ENCODE peak calls at places on chromosomes 7 and 10, in ten cellular contexts. One of them, this sample, is unnamed.

GRCh38 chr7:93476491-93477344 is 97.8 kb downstream of the CALCR start:
- DNase-seq in lower leg skin: no peak
- DNase-seq in MM.1S: no peak
- DNase-seq in GM12865: no peak
- DNase-seq in MCF 10A: no peak
- DNase-seq in ovary: no peak
- DNase-seq in kidney: no peak
- DNase-seq in neural crest cell: no peak
- DNase-seq in mesothelial cell of epicardium: no peak
- DNase-seq in AG09309: no peak
- DNase-seq in this sample: no peak

GRCh38 chr7:148727501-148728278 is 29.0 kb downstream of the CUL1 start:
- DNase-seq in lower leg skin: no peak
- DNase-seq in kidney: no peak
- DNase-seq in ovary: no peak
- DNase-seq in neural crest cell: no peak
- DNase-seq in AG09309: no peak
- DNase-seq in MM.1S: no peak
- DNase-seq in GM12865: no peak
- DNase-seq in mesothelial cell of epicardium: no peak
- DNase-seq in MCF 10A: no peak
- DNase-seq in this sample: no peak

GRCh38 chr10:92011560-92012214 is 88.1 kb downstream of the BTAF1 start:
- DNase-seq in GM12865: no peak
- DNase-seq in ovary: no peak
- DNase-seq in kidney: no peak
- DNase-seq in MCF 10A: peak
- DNase-seq in AG09309: no peak
- DNase-seq in mesothelial cell of epicardium: no peak
- DNase-seq in MM.1S: no peak
- DNase-seq in neural crest cell: no peak
- DNase-seq in lower leg skin: no peak
- DNase-seq in this sample: no peak

GRCh38 chr7:26198133-26198780 is 2.3 kb downstream of the HNRNPA2B1 start:
- DNase-seq in mesothelial cell of epicardium: no peak
- DNase-seq in MM.1S: peak
- DNase-seq in neural crest cell: no peak
- DNase-seq in lower leg skin: no peak
- DNase-seq in MCF 10A: peak
- DNase-seq in ovary: no peak
- DNase-seq in AG09309: no peak
- DNase-seq in kidney: no peak
- DNase-seq in GM12865: peak
- DNase-seq in this sample: no peak

GRCh38 chr7:35758421-35758820 is 42.4 kb upstream of the SEPTIN7 start:
- DNase-seq in GM12865: peak
- DNase-seq in MM.1S: no peak
- DNase-seq in mesothelial cell of epicardium: no peak
- DNase-seq in ovary: no peak
- DNase-seq in neural crest cell: no peak
- DNase-seq in kidney: no peak
- DNase-seq in lower leg skin: no peak
- DNase-seq in MCF 10A: no peak
- DNase-seq in AG09309: no peak
- DNase-seq in this sample: peak

GRCh38 chr10:63605568-63605967 is 84.4 kb downstream of the REEP3 start:
- DNase-seq in MCF 10A: no peak
- DNase-seq in MM.1S: no peak
- DNase-seq in lower leg skin: no peak
- DNase-seq in mesothelial cell of epicardium: no peak
- DNase-seq in AG09309: no peak
- DNase-seq in ovary: no peak
- DNase-seq in neural crest cell: no peak
- DNase-seq in GM12865: no peak
- DNase-seq in kidney: no peak
- DNase-seq in this sample: no peak

GRCh38 chr10:126387041-126387908 is 1.0 kb downstream of the ADAM12 start:
- DNase-seq in neural crest cell: peak
- DNase-seq in MM.1S: no peak
- DNase-seq in AG09309: peak
- DNase-seq in kidney: peak
- DNase-seq in MCF 10A: peak
- DNase-seq in ovary: peak
- DNase-seq in GM12865: no peak
- DNase-seq in mesothelial cell of epicardium: peak
- DNase-seq in lower leg skin: peak
- DNase-seq in this sample: peak

GRCh38 chr7:93120981-93121549 is 3.3 kb upstream of the SAMD9 start:
- DNase-seq in kidney: no peak
- DNase-seq in neural crest cell: no peak
- DNase-seq in MM.1S: no peak
- DNase-seq in MCF 10A: no peak
- DNase-seq in AG09309: no peak
- DNase-seq in GM12865: no peak
- DNase-seq in ovary: no peak
- DNase-seq in lower leg skin: no peak
- DNase-seq in mesothelial cell of epicardium: no peak
- DNase-seq in this sample: no peak

GRCh38 chr7:131327049-131327625 is 539 bp upstream of the MKLN1 start:
- DNase-seq in GM12865: peak
- DNase-seq in lower leg skin: peak
- DNase-seq in ovary: no peak
- DNase-seq in mesothelial cell of epicardium: no peak
- DNase-seq in MCF 10A: peak
- DNase-seq in neural crest cell: no peak
- DNase-seq in kidney: no peak
- DNase-seq in AG09309: peak
- DNase-seq in MM.1S: no peak
- DNase-seq in this sample: peak

GRCh38 chr10:42783181-42783549 is 570 bp downstream of the BMS1 start:
- DNase-seq in MCF 10A: peak
- DNase-seq in lower leg skin: no peak
- DNase-seq in GM12865: peak
- DNase-seq in AG09309: no peak
- DNase-seq in MM.1S: no peak
- DNase-seq in kidney: no peak
- DNase-seq in ovary: no peak
- DNase-seq in mesothelial cell of epicardium: no peak
- DNase-seq in neural crest cell: no peak
- DNase-seq in this sample: no peak

GRCh38 chr7:134966691-134967090 is 19.6 kb upstream of the AGBL3 start:
- DNase-seq in mesothelial cell of epicardium: no peak
- DNase-seq in neural crest cell: no peak
- DNase-seq in ovary: no peak
- DNase-seq in AG09309: no peak
- DNase-seq in lower leg skin: no peak
- DNase-seq in GM12865: no peak
- DNase-seq in kidney: no peak
- DNase-seq in MCF 10A: no peak
- DNase-seq in MM.1S: no peak
- DNase-seq in this sample: no peak

DNA sequence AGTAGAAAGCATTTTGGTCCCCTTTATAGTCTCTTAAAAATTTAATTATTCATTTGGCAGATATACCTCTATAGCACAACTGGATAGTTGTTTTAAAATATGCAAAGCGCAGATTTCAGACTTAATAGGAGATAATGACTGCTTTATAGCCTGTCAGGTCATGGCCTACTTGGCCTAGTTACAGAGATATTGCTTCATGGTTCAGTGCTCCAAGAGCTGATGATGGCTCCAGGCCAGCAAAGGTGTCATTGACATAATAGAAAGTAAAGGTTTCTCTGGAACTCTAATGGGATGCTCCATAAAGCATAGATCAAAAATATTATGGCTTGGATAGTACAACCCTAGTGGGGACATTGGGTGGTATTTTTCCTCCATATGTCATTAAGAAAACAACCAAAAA is 285.7 kb downstream of the NXPH1 start:
- DNase-seq in MM.1S: no peak
- DNase-seq in lower leg skin: no peak
- DNase-seq in MCF 10A: no peak
- DNase-seq in GM12865: no peak
- DNase-seq in ovary: no peak
- DNase-seq in mesothelial cell of epicardium: no peak
- DNase-seq in kidney: no peak
- DNase-seq in neural crest cell: no peak
- DNase-seq in AG09309: no peak
- DNase-seq in this sample: no peak
- TF ChIP-seq CTCF in MM.1S: no peak
- TF ChIP-seq CTCF in lower leg skin: no peak
- TF ChIP-seq CTCF in MCF 10A: no peak
- TF ChIP-seq CTCF in GM12865: no peak
- TF ChIP-seq CTCF in ovary: no peak
- TF ChIP-seq CTCF in mesothelial cell of epicardium: no peak
- TF ChIP-seq CTCF in kidney: no peak
- TF ChIP-seq CTCF in neural crest cell: no peak
- TF ChIP-seq CTCF in AG09309: no peak
- TF ChIP-seq CTCF in this sample: no peak

DNA sequence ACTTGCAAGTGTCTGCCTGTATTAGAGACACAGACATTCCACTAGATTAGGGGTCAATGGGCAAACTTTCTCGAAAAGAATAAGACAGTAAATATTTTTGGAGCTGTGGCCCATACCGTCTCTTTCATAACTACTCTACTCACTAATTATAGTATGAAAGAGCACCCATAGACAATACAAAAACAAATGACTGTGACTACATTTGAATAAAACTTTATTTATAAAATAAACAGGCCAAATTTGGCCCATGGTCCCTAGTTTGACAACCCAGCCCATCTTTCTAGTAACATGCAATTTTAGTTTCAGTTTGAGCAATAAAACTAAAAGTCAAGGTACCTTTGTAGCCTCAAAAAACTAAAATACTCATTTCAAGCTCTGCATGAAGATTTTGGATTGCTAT is 294.6 kb downstream of the PARD3 start:
- DNase-seq in MCF 10A: no peak
- DNase-seq in ovary: no peak
- DNase-seq in kidney: no peak
- DNase-seq in AG09309: no peak
- DNase-seq in lower leg skin: no peak
- DNase-seq in MM.1S: no peak
- DNase-seq in GM12865: no peak
- DNase-seq in neural crest cell: no peak
- DNase-seq in mesothelial cell of epicardium: no peak
- DNase-seq in this sample: no peak
- TF ChIP-seq CTCF in MCF 10A: no peak
- TF ChIP-seq CTCF in ovary: no peak
- TF ChIP-seq CTCF in kidney: no peak
- TF ChIP-seq CTCF in AG09309: no peak
- TF ChIP-seq CTCF in lower leg skin: no peak
- TF ChIP-seq CTCF in MM.1S: no peak
- TF ChIP-seq CTCF in GM12865: no peak
- TF ChIP-seq CTCF in neural crest cell: no peak
- TF ChIP-seq CTCF in mesothelial cell of epicardium: no peak
- TF ChIP-seq CTCF in this sample: no peak

DNA sequence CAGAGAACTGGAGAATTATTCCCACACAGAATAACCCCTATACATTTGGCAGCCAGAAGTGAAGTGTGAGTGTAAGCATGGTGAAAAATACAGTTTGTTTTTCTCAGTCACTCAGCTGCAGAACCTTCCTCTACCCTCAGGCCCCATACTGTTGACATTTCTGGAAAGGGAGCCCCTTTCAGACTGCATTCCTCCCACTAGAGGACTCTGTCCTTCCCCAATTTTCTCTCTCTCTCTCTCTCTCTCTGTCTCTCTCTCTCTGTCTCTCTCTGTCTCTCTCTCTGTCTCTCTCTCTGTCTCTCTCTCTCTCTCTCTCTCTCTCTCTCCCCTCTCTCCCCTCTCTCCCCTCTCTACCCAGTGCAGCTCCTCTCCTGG is 86.8 kb upstream of the STEAP1B start:
- DNase-seq in MCF 10A: peak
- DNase-seq in MM.1S: no peak
- DNase-seq in ovary: no peak
- DNase-seq in AG09309: no peak
- DNase-seq in neural crest cell: no peak
- DNase-seq in kidney: no peak
- DNase-seq in GM12865: no peak
- DNase-seq in lower leg skin: no peak
- DNase-seq in mesothelial cell of epicardium: no peak
- DNase-seq in this sample: no peak
- TF ChIP-seq CTCF in MCF 10A: peak
- TF ChIP-seq CTCF in MM.1S: peak
- TF ChIP-seq CTCF in ovary: no peak
- TF ChIP-seq CTCF in AG09309: peak
- TF ChIP-seq CTCF in neural crest cell: peak
- TF ChIP-seq CTCF in kidney: peak
- TF ChIP-seq CTCF in GM12865: no peak
- TF ChIP-seq CTCF in lower leg skin: no peak
- TF ChIP-seq CTCF in mesothelial cell of epicardium: no peak
- TF ChIP-seq CTCF in this sample: no peak

GRCh38 chr10:108363566-108363965 is 1199.1 kb upstream of the SORCS1 start:
- DNase-seq in ovary: no peak
- DNase-seq in mesothelial cell of epicardium: no peak
- DNase-seq in lower leg skin: no peak
- DNase-seq in AG09309: no peak
- DNase-seq in GM12865: no peak
- DNase-seq in kidney: no peak
- DNase-seq in neural crest cell: no peak
- DNase-seq in MM.1S: no peak
- DNase-seq in MCF 10A: no peak
- DNase-seq in this sample: no peak

GRCh38 chr10:108362956-108363355 is 1198.5 kb upstream of the SORCS1 start:
- DNase-seq in kidney: no peak
- DNase-seq in GM12865: no peak
- DNase-seq in neural crest cell: no peak
- DNase-seq in mesothelial cell of epicardium: no peak
- DNase-seq in MM.1S: no peak
- DNase-seq in ovary: no peak
- DNase-seq in MCF 10A: no peak
- DNase-seq in lower leg skin: no peak
- DNase-seq in AG09309: no peak
- DNase-seq in this sample: no peak

GRCh38 chr10:108362306-108362705 is 1197.8 kb upstream of the SORCS1 start:
- DNase-seq in ovary: no peak
- DNase-seq in neural crest cell: no peak
- DNase-seq in kidney: no peak
- DNase-seq in MCF 10A: no peak
- DNase-seq in mesothelial cell of epicardium: no peak
- DNase-seq in AG09309: no peak
- DNase-seq in lower leg skin: no peak
- DNase-seq in MM.1S: no peak
- DNase-seq in GM12865: no peak
- DNase-seq in this sample: no peak

GRCh38 chr10:108358912-108359311 is 1194.4 kb upstream of the SORCS1 start:
- DNase-seq in MM.1S: no peak
- DNase-seq in AG09309: peak
- DNase-seq in neural crest cell: no peak
- DNase-seq in lower leg skin: no peak
- DNase-seq in GM12865: peak
- DNase-seq in mesothelial cell of epicardium: no peak
- DNase-seq in MCF 10A: peak
- DNase-seq in kidney: no peak
- DNase-seq in ovary: no peak
- DNase-seq in this sample: no peak

DNA sequence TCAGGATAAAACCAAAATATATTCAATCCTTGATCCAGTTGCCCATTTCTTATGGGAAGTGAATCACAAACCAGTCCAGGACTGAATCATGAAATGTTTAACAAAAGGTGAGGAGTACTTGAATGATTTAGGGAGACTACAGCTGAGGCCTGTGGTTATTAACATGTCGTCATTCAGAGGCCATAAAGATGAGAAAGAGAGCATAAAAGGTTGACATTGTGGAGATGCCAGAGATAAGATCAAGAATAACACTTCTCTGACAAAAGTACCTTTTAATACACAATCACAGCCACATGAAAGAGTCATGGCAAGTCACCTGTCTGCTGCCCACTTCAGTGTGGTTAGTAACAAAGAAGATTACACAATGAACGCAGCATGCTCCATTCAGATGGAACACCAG is 1195.7 kb upstream of the SORCS1 start:
- DNase-seq in kidney: no peak
- DNase-seq in MCF 10A: no peak
- DNase-seq in ovary: no peak
- DNase-seq in lower leg skin: no peak
- DNase-seq in AG09309: no peak
- DNase-seq in MM.1S: no peak
- DNase-seq in mesothelial cell of epicardium: no peak
- DNase-seq in GM12865: peak
- DNase-seq in neural crest cell: no peak
- DNase-seq in this sample: no peak
- TF ChIP-seq CTCF in kidney: no peak
- TF ChIP-seq CTCF in MCF 10A: no peak
- TF ChIP-seq CTCF in ovary: no peak
- TF ChIP-seq CTCF in lower leg skin: no peak
- TF ChIP-seq CTCF in AG09309: no peak
- TF ChIP-seq CTCF in MM.1S: no peak
- TF ChIP-seq CTCF in mesothelial cell of epicardium: no peak
- TF ChIP-seq CTCF in GM12865: no peak
- TF ChIP-seq CTCF in neural crest cell: no peak
- TF ChIP-seq CTCF in this sample: no peak